ENCODE peak calls at places on chromosomes 2 and 18, in eight cellular contexts. N is breast epithelium, S is mesothelial cell of epicardium, D is ovary, B is substantia nigra, K is LoVo, I is RKO, Q is DMS153. R is an unnamed sample.

GRCh38 chr18:32333781-32334180 is 136.9 kb downstream of the GAREM1 start:
- DNase-seq in Q (peak; percentile 49), I (no peak), K (no peak), S (no peak), N (no peak), D (no peak), B (no peak), R (no peak)

GRCh38 chr2:144479138-144479537 is 40.8 kb downstream of the ZEB2 start:
- DNase-seq in Q (no peak), B (no peak), N (no peak), D (no peak), I (no peak), S (no peak), K (no peak), R (no peak)

GRCh38 chr2:167924556-167924955 is 322.8 kb downstream of the STK39 start:
- DNase-seq in I (no peak), K (no peak), B (no peak), Q (peak; percentile 39), N (no peak), S (no peak), D (no peak), R (no peak)

GRCh38 chr2:88919087-88919738 is 227.7 kb downstream of the RPIA start:
- DNase-seq in S (no peak), K (peak; percentile 7), B (no peak), I (peak; percentile 53), D (no peak), Q (no peak), N (no peak), R (peak; percentile 55)

GRCh38 chr2:44016282-44016681 is 20.5 kb upstream of the LRPPRC start:
- DNase-seq in B (no peak), D (peak; percentile 30), N (no peak), K (peak; percentile 58), S (peak; percentile 74), I (peak; percentile 57), Q (no peak), R (peak; percentile 34)

GRCh38 chr2:70368545-70368944 is 66.7 kb upstream of the FAM136A start:
- DNase-seq in D (no peak), I (no peak), S (no peak), N (no peak), K (no peak), B (no peak), Q (no peak), R (no peak)

GRCh38 chr2:203685081-203685621 is 21.3 kb upstream of the CD28 start:
- DNase-seq in S (no peak), D (no peak), K (no peak), N (no peak), I (peak; percentile 36), Q (no peak), B (no peak), R (no peak)

GRCh38 chr2:152740743-152741328 is 22.4 kb downstream of the ARL6IP6 start:
- DNase-seq in D (no peak), N (no peak), Q (no peak), K (peak; percentile 66), I (peak; percentile 84), B (no peak), S (no peak), R (peak; percentile 66)

GRCh38 chr2:110768591-110768990 is 36.2 kb downstream of the ACOXL start:
- DNase-seq in N (no peak), D (no peak), K (no peak), S (no peak), Q (no peak), B (no peak), I (no peak), R (no peak)

GRCh38 chr2:233974530-233975071 is 57.4 kb downstream of the TRPM8 start:
- DNase-seq in B (no peak), K (peak; percentile 83), S (no peak), Q (peak; percentile 25), D (no peak), I (peak; percentile 75), N (peak; percentile 49), R (peak; percentile 43)

GRCh38 chr18:58537272-58538038 is 91.4 kb downstream of the ALPK2 start:
- DNase-seq in K (no peak), N (no peak), Q (no peak), D (no peak), B (no peak), S (no peak), I (no peak), R (no peak)

GRCh38 chr18:13232060-13232917 is 13.7 kb downstream of the LDLRAD4 start:
- DNase-seq in D (no peak), B (peak; percentile 46), Q (no peak), S (peak; percentile 37), N (no peak), I (no peak), K (no peak), R (no peak)

R was measured in HT-29.